ENCODE peak calls at places on chromosomes 1 and 21, in nine cellular contexts. One of them, this sample, is unnamed.
A peak's percentile ranks its signal among the peaks of the same experiment; 100 is the strongest.

GRCh38 chr1:211610779-211611556 is 32.0 kb upstream of the SLC30A1 start:
- DNase-seq in fibroblast of gingiva: peak; percentile 66
- DNase-seq in ACHN: no peak
- DNase-seq in HEK293T: no peak
- DNase-seq in cardiac muscle cell: peak; percentile 74
- DNase-seq in epithelial cell of esophagus: peak; percentile 15
- DNase-seq in Karpas-422: peak; percentile 29
- DNase-seq in A549: no peak
- DNase-seq in AG04449: no peak
- DNase-seq in this sample: no peak

GRCh38 chr1:56816264-56816663 is 2.9 kb downstream of the FYB2 start:
- DNase-seq in cardiac muscle cell: peak; percentile 29
- DNase-seq in epithelial cell of esophagus: no peak
- DNase-seq in AG04449: no peak
- DNase-seq in HEK293T: no peak
- DNase-seq in ACHN: no peak
- DNase-seq in Karpas-422: no peak
- DNase-seq in A549: no peak
- DNase-seq in fibroblast of gingiva: peak; percentile 6
- DNase-seq in this sample: no peak

GRCh38 chr1:22471610-22472009 is 20.0 kb downstream of the ZBTB40 start:
- DNase-seq in A549: no peak
- DNase-seq in Karpas-422: no peak
- DNase-seq in HEK293T: no peak
- DNase-seq in AG04449: no peak
- DNase-seq in fibroblast of gingiva: no peak
- DNase-seq in ACHN: no peak
- DNase-seq in epithelial cell of esophagus: no peak
- DNase-seq in cardiac muscle cell: no peak
- DNase-seq in this sample: no peak

GRCh38 chr1:186465956-186466355 is 5.0 kb upstream of the PDC start:
- DNase-seq in cardiac muscle cell: no peak
- DNase-seq in AG04449: no peak
- DNase-seq in epithelial cell of esophagus: no peak
- DNase-seq in Karpas-422: no peak
- DNase-seq in ACHN: no peak
- DNase-seq in A549: no peak
- DNase-seq in fibroblast of gingiva: no peak
- DNase-seq in HEK293T: no peak
- DNase-seq in this sample: no peak

GRCh38 chr1:844472-845026 is 79.2 kb upstream of the SAMD11 start:
- DNase-seq in Karpas-422: no peak
- DNase-seq in HEK293T: no peak
- DNase-seq in epithelial cell of esophagus: no peak
- DNase-seq in fibroblast of gingiva: no peak
- DNase-seq in cardiac muscle cell: no peak
- DNase-seq in A549: no peak
- DNase-seq in ACHN: no peak
- DNase-seq in AG04449: no peak
- DNase-seq in this sample: no peak

GRCh38 chr1:222618001-222618879 is at the start of gene MIA3:
- DNase-seq in Karpas-422: peak; percentile 67
- DNase-seq in epithelial cell of esophagus: peak; percentile 29
- DNase-seq in ACHN: peak; percentile 27
- DNase-seq in cardiac muscle cell: peak; percentile 18
- DNase-seq in A549: peak; percentile 74
- DNase-seq in fibroblast of gingiva: peak; percentile 24
- DNase-seq in HEK293T: peak; percentile 90
- DNase-seq in AG04449: no peak
- DNase-seq in this sample: peak; percentile 88

GRCh38 chr1:104467590-104467989 is 717.9 kb downstream of the AMY1C start:
- DNase-seq in epithelial cell of esophagus: no peak
- DNase-seq in AG04449: no peak
- DNase-seq in Karpas-422: no peak
- DNase-seq in HEK293T: no peak
- DNase-seq in cardiac muscle cell: no peak
- DNase-seq in A549: no peak
- DNase-seq in ACHN: no peak
- DNase-seq in fibroblast of gingiva: no peak
- DNase-seq in this sample: no peak

GRCh38 chr1:90348934-90349333 is 354.0 kb downstream of the ZNF326 start:
- DNase-seq in A549: no peak
- DNase-seq in AG04449: no peak
- DNase-seq in Karpas-422: no peak
- DNase-seq in cardiac muscle cell: no peak
- DNase-seq in fibroblast of gingiva: no peak
- DNase-seq in HEK293T: no peak
- DNase-seq in epithelial cell of esophagus: no peak
- DNase-seq in ACHN: no peak
- DNase-seq in this sample: no peak

GRCh38 chr1:161200992-161201827 is 957 bp upstream of the NDUFS2 start:
- DNase-seq in A549: no peak
- DNase-seq in cardiac muscle cell: peak; percentile 94
- DNase-seq in ACHN: no peak
- DNase-seq in Karpas-422: no peak
- DNase-seq in fibroblast of gingiva: peak; percentile 79
- DNase-seq in HEK293T: no peak
- DNase-seq in epithelial cell of esophagus: peak; percentile 49
- DNase-seq in AG04449: no peak
- DNase-seq in this sample: no peak

GRCh38 chr1:238624786-238625185 is 734.1 kb upstream of the ZP4 start:
- DNase-seq in HEK293T: no peak
- DNase-seq in epithelial cell of esophagus: no peak
- DNase-seq in A549: no peak
- DNase-seq in cardiac muscle cell: no peak
- DNase-seq in fibroblast of gingiva: no peak
- DNase-seq in AG04449: no peak
- DNase-seq in ACHN: no peak
- DNase-seq in Karpas-422: no peak
- DNase-seq in this sample: no peak

GRCh38 chr1:117087686-117088085 is 27.6 kb downstream of the TTF2 start:
- DNase-seq in HEK293T: no peak
- DNase-seq in epithelial cell of esophagus: no peak
- DNase-seq in ACHN: no peak
- DNase-seq in fibroblast of gingiva: no peak
- DNase-seq in A549: no peak
- DNase-seq in cardiac muscle cell: no peak
- DNase-seq in Karpas-422: no peak
- DNase-seq in AG04449: no peak
- DNase-seq in this sample: no peak

GRCh38 chr21:44083631-44084291 is 23.4 kb upstream of the PWP2 start:
- DNase-seq in A549: no peak
- DNase-seq in Karpas-422: no peak
- DNase-seq in HEK293T: no peak
- DNase-seq in fibroblast of gingiva: no peak
- DNase-seq in AG04449: no peak
- DNase-seq in cardiac muscle cell: no peak
- DNase-seq in ACHN: no peak
- DNase-seq in epithelial cell of esophagus: no peak
- DNase-seq in this sample: no peak

GRCh38 chr1:97489834-97490233 is 431.0 kb downstream of the DPYD start:
- DNase-seq in HEK293T: no peak
- DNase-seq in epithelial cell of esophagus: peak; percentile 85
- DNase-seq in AG04449: no peak
- DNase-seq in A549: peak; percentile 1
- DNase-seq in cardiac muscle cell: peak; percentile 75
- DNase-seq in ACHN: peak; percentile 40
- DNase-seq in fibroblast of gingiva: peak; percentile 38
- DNase-seq in Karpas-422: no peak
- DNase-seq in this sample: no peak

GRCh38 chr21:17775431-17776126 is 43.6 kb downstream of the C21orf91 start:
- DNase-seq in epithelial cell of esophagus: no peak
- DNase-seq in fibroblast of gingiva: no peak
- DNase-seq in HEK293T: no peak
- DNase-seq in ACHN: no peak
- DNase-seq in Karpas-422: no peak
- DNase-seq in AG04449: no peak
- DNase-seq in A549: no peak
- DNase-seq in cardiac muscle cell: no peak
- DNase-seq in this sample: peak; percentile 48

GRCh38 chr1:156766288-156767100 is 841 bp upstream of the PRCC start:
- DNase-seq in AG04449: no peak
- DNase-seq in Karpas-422: no peak
- DNase-seq in A549: no peak
- DNase-seq in HEK293T: no peak
- DNase-seq in fibroblast of gingiva: no peak
- DNase-seq in epithelial cell of esophagus: peak; percentile 9
- DNase-seq in ACHN: peak; percentile 25
- DNase-seq in cardiac muscle cell: no peak
- DNase-seq in this sample: peak; percentile 60

GRCh38 chr1:77571642-77572041 is 110.8 kb downstream of the ZZZ3 start:
- DNase-seq in HEK293T: no peak
- DNase-seq in cardiac muscle cell: no peak
- DNase-seq in ACHN: no peak
- DNase-seq in AG04449: no peak
- DNase-seq in fibroblast of gingiva: peak; percentile 12
- DNase-seq in epithelial cell of esophagus: peak; percentile 7
- DNase-seq in A549: no peak
- DNase-seq in Karpas-422: no peak
- DNase-seq in this sample: no peak

GRCh38 chr1:80064524-80064923 is 1058.0 kb upstream of the ADGRL4 start:
- DNase-seq in Karpas-422: no peak
- DNase-seq in AG04449: no peak
- DNase-seq in HEK293T: no peak
- DNase-seq in ACHN: no peak
- DNase-seq in A549: no peak
- DNase-seq in cardiac muscle cell: no peak
- DNase-seq in epithelial cell of esophagus: peak; percentile 83
- DNase-seq in fibroblast of gingiva: no peak
- DNase-seq in this sample: no peak

GRCh38 chr1:66695121-66695520 is 57.1 kb upstream of the DYNLT5 start:
- DNase-seq in HEK293T: no peak
- DNase-seq in ACHN: no peak
- DNase-seq in fibroblast of gingiva: no peak
- DNase-seq in Karpas-422: no peak
- DNase-seq in epithelial cell of esophagus: no peak
- DNase-seq in AG04449: no peak
- DNase-seq in cardiac muscle cell: no peak
- DNase-seq in A549: no peak
- DNase-seq in this sample: no peak

GRCh38 chr1:160640359-160641123 is 6.3 kb downstream of the SLAMF1 start:
- DNase-seq in ACHN: no peak
- DNase-seq in epithelial cell of esophagus: no peak
- DNase-seq in HEK293T: no peak
- DNase-seq in Karpas-422: no peak
- DNase-seq in AG04449: no peak
- DNase-seq in cardiac muscle cell: no peak
- DNase-seq in fibroblast of gingiva: no peak
- DNase-seq in A549: no peak
- DNase-seq in this sample: no peak

This sample was measured in lower lobe of right lung.